ENCODE peak calls at places on chromosomes 6 and 20, in seven cellular contexts. One of them, this sample, is unnamed.

GRCh38 chr6:159134701-159135364 is 34.4 kb upstream of the FNDC1 start:
- DNase-seq in sigmoid colon: no peak
- DNase-seq in ovary: peak
- DNase-seq in psoas muscle: peak
- DNase-seq in IMR-90: peak
- DNase-seq in AG04450: no peak
- DNase-seq in kidney: no peak
- DNase-seq in this sample: no peak

GRCh38 chr6:89974776-89975175 is 80.5 kb downstream of the GJA10 start:
- DNase-seq in sigmoid colon: no peak
- DNase-seq in kidney: no peak
- DNase-seq in IMR-90: no peak
- DNase-seq in psoas muscle: no peak
- DNase-seq in AG04450: no peak
- DNase-seq in ovary: no peak
- DNase-seq in this sample: no peak

GRCh38 chr6:38460216-38460615 is 179.5 kb downstream of the BTBD9 start:
- DNase-seq in ovary: no peak
- DNase-seq in psoas muscle: no peak
- DNase-seq in AG04450: peak
- DNase-seq in kidney: no peak
- DNase-seq in IMR-90: peak
- DNase-seq in sigmoid colon: no peak
- DNase-seq in this sample: no peak

GRCh38 chr6:130696806-130697205 is 130.4 kb upstream of the SMLR1 start:
- DNase-seq in IMR-90: peak
- DNase-seq in sigmoid colon: no peak
- DNase-seq in AG04450: no peak
- DNase-seq in psoas muscle: no peak
- DNase-seq in ovary: no peak
- DNase-seq in kidney: no peak
- DNase-seq in this sample: no peak

GRCh38 chr20:44106615-44107014 is 80.4 kb downstream of the JPH2 start:
- DNase-seq in kidney: no peak
- DNase-seq in IMR-90: no peak
- DNase-seq in sigmoid colon: no peak
- DNase-seq in ovary: no peak
- DNase-seq in psoas muscle: no peak
- DNase-seq in AG04450: no peak
- DNase-seq in this sample: no peak

GRCh38 chr6:46490425-46491200 is 636 bp downstream of the RCAN2 start:
- DNase-seq in IMR-90: no peak
- DNase-seq in AG04450: no peak
- DNase-seq in sigmoid colon: peak
- DNase-seq in psoas muscle: peak
- DNase-seq in ovary: peak
- DNase-seq in kidney: peak
- DNase-seq in this sample: no peak

GRCh38 chr20:62805365-62805710 is 703 bp downstream of the OGFR start:
- DNase-seq in ovary: no peak
- DNase-seq in sigmoid colon: no peak
- DNase-seq in psoas muscle: no peak
- DNase-seq in kidney: no peak
- DNase-seq in IMR-90: no peak
- DNase-seq in AG04450: no peak
- DNase-seq in this sample: no peak

GRCh38 chr6:157457787-157458186 is 76.8 kb downstream of the ZDHHC14 start:
- DNase-seq in psoas muscle: no peak
- DNase-seq in sigmoid colon: no peak
- DNase-seq in kidney: no peak
- DNase-seq in ovary: no peak
- DNase-seq in AG04450: no peak
- DNase-seq in IMR-90: no peak
- DNase-seq in this sample: no peak

GRCh38 chr20:23419995-23420901 is 1.0 kb downstream of the NAPB start:
- DNase-seq in psoas muscle: peak
- DNase-seq in sigmoid colon: peak
- DNase-seq in ovary: peak
- DNase-seq in kidney: peak
- DNase-seq in IMR-90: peak
- DNase-seq in AG04450: peak
- DNase-seq in this sample: no peak

GRCh38 chr6:138844203-138844602 is 48.3 kb downstream of the ECT2L start:
- DNase-seq in psoas muscle: peak
- DNase-seq in AG04450: peak
- DNase-seq in kidney: no peak
- DNase-seq in ovary: peak
- DNase-seq in sigmoid colon: no peak
- DNase-seq in IMR-90: peak
- DNase-seq in this sample: no peak

GRCh38 chr6:113031591-113031990 is 684.5 kb downstream of the RFPL4B start:
- DNase-seq in kidney: no peak
- DNase-seq in ovary: no peak
- DNase-seq in IMR-90: no peak
- DNase-seq in AG04450: no peak
- DNase-seq in sigmoid colon: no peak
- DNase-seq in psoas muscle: no peak
- DNase-seq in this sample: no peak

GRCh38 chr6:3036861-3037469 is 31.3 kb upstream of the RIPK1 start:
- DNase-seq in AG04450: no peak
- DNase-seq in sigmoid colon: no peak
- DNase-seq in psoas muscle: no peak
- DNase-seq in kidney: no peak
- DNase-seq in ovary: no peak
- DNase-seq in IMR-90: no peak
- DNase-seq in this sample: no peak

GRCh38 chr20:4947817-4948559 is 53.3 kb downstream of the SLC23A2 start:
- DNase-seq in AG04450: no peak
- DNase-seq in IMR-90: no peak
- DNase-seq in kidney: no peak
- DNase-seq in ovary: no peak
- DNase-seq in psoas muscle: no peak
- DNase-seq in sigmoid colon: no peak
- DNase-seq in this sample: no peak

GRCh38 chr6:166330612-166331011 is 11.7 kb downstream of the SFT2D1 start:
- DNase-seq in IMR-90: peak
- DNase-seq in AG04450: no peak
- DNase-seq in sigmoid colon: no peak
- DNase-seq in psoas muscle: peak
- DNase-seq in kidney: no peak
- DNase-seq in ovary: peak
- DNase-seq in this sample: no peak

GRCh38 chr6:139763468-139764214 is 389.2 kb upstream of the CITED2 start:
- DNase-seq in IMR-90: peak
- DNase-seq in sigmoid colon: no peak
- DNase-seq in kidney: no peak
- DNase-seq in psoas muscle: no peak
- DNase-seq in AG04450: no peak
- DNase-seq in ovary: no peak
- DNase-seq in this sample: no peak

GRCh38 chr6:137316626-137317025 is 97.4 kb upstream of the IFNGR1 start:
- DNase-seq in IMR-90: no peak
- DNase-seq in kidney: no peak
- DNase-seq in psoas muscle: no peak
- DNase-seq in ovary: no peak
- DNase-seq in sigmoid colon: no peak
- DNase-seq in AG04450: no peak
- DNase-seq in this sample: no peak

GRCh38 chr6:82275686-82276085 is 28.1 kb upstream of the IBTK start:
- DNase-seq in IMR-90: no peak
- DNase-seq in kidney: no peak
- DNase-seq in ovary: no peak
- DNase-seq in sigmoid colon: no peak
- DNase-seq in AG04450: no peak
- DNase-seq in psoas muscle: no peak
- DNase-seq in this sample: no peak

GRCh38 chr6:21745543-21746337 is 152.2 kb downstream of the SOX4 start:
- DNase-seq in sigmoid colon: no peak
- DNase-seq in ovary: no peak
- DNase-seq in AG04450: no peak
- DNase-seq in IMR-90: no peak
- DNase-seq in kidney: no peak
- DNase-seq in psoas muscle: no peak
- DNase-seq in this sample: no peak

GRCh38 chr20:57882451-57883161 is 172.8 kb upstream of the PMEPA1 start:
- DNase-seq in IMR-90: no peak
- DNase-seq in sigmoid colon: peak
- DNase-seq in AG04450: no peak
- DNase-seq in kidney: no peak
- DNase-seq in psoas muscle: no peak
- DNase-seq in ovary: no peak
- DNase-seq in this sample: no peak

GRCh38 chr6:87483929-87484328 is 11.2 kb downstream of the SLC35A1 start:
- DNase-seq in psoas muscle: no peak
- DNase-seq in AG04450: no peak
- DNase-seq in ovary: no peak
- DNase-seq in IMR-90: peak
- DNase-seq in sigmoid colon: no peak
- DNase-seq in kidney: peak
- DNase-seq in this sample: no peak

GRCh38 chr6:124573953-124574352 is 388.3 kb upstream of the RNF217 start:
- DNase-seq in AG04450: no peak
- DNase-seq in psoas muscle: no peak
- DNase-seq in kidney: no peak
- DNase-seq in sigmoid colon: no peak
- DNase-seq in ovary: no peak
- DNase-seq in IMR-90: no peak
- DNase-seq in this sample: no peak

GRCh38 chr6:140921366-140922226 is 1211.1 kb upstream of the GJE1 start:
- DNase-seq in AG04450: peak
- DNase-seq in kidney: no peak
- DNase-seq in ovary: no peak
- DNase-seq in IMR-90: peak
- DNase-seq in psoas muscle: no peak
- DNase-seq in sigmoid colon: no peak
- DNase-seq in this sample: no peak

GRCh38 chr20:33670715-33671499 is 3.3 kb downstream of the NECAB3 start:
- DNase-seq in sigmoid colon: no peak
- DNase-seq in psoas muscle: no peak
- DNase-seq in kidney: no peak
- DNase-seq in ovary: no peak
- DNase-seq in AG04450: no peak
- DNase-seq in IMR-90: no peak
- DNase-seq in this sample: no peak

GRCh38 chr6:6648659-6649343 is 60.3 kb downstream of the LY86 start:
- DNase-seq in sigmoid colon: no peak
- DNase-seq in IMR-90: no peak
- DNase-seq in ovary: no peak
- DNase-seq in AG04450: no peak
- DNase-seq in psoas muscle: no peak
- DNase-seq in kidney: no peak
- DNase-seq in this sample: no peak
- H3K27ac ChIP-seq in sigmoid colon: no peak
- H3K27ac ChIP-seq in IMR-90: no peak
- H3K27ac ChIP-seq in ovary: no peak
- H3K27ac ChIP-seq in AG04450: no peak
- H3K27ac ChIP-seq in psoas muscle: no peak
- H3K27ac ChIP-seq in kidney: no peak
- H3K27ac ChIP-seq in this sample: no peak

GRCh38 chr20:48404598-48404997 is 423.2 kb downstream of the PREX1 start:
- DNase-seq in psoas muscle: no peak
- DNase-seq in ovary: no peak
- DNase-seq in kidney: no peak
- DNase-seq in AG04450: no peak
- DNase-seq in IMR-90: no peak
- DNase-seq in sigmoid colon: no peak
- DNase-seq in this sample: no peak
- TF ChIP-seq CTCF in psoas muscle: no peak
- TF ChIP-seq CTCF in ovary: no peak
- TF ChIP-seq CTCF in kidney: no peak
- TF ChIP-seq CTCF in AG04450: no peak
- TF ChIP-seq CTCF in IMR-90: no peak
- TF ChIP-seq CTCF in sigmoid colon: no peak
- TF ChIP-seq CTCF in this sample: no peak

GRCh38 chr6:1614767-1615650 is 5.3 kb downstream of the FOXC1 start:
- DNase-seq in kidney: peak
- DNase-seq in ovary: no peak
- DNase-seq in IMR-90: no peak
- DNase-seq in AG04450: no peak
- DNase-seq in sigmoid colon: no peak
- DNase-seq in psoas muscle: peak
- DNase-seq in this sample: no peak

GRCh38 chr6:1613631-1614447 is 4.1 kb downstream of the FOXC1 start:
- DNase-seq in AG04450: no peak
- DNase-seq in ovary: peak
- DNase-seq in sigmoid colon: no peak
- DNase-seq in kidney: peak
- DNase-seq in psoas muscle: peak
- DNase-seq in IMR-90: peak
- DNase-seq in this sample: no peak

GRCh38 chr6:1615651-1616420 is 6.1 kb downstream of the FOXC1 start:
- DNase-seq in ovary: no peak
- DNase-seq in kidney: peak
- DNase-seq in AG04450: no peak
- DNase-seq in IMR-90: no peak
- DNase-seq in sigmoid colon: no peak
- DNase-seq in psoas muscle: peak
- DNase-seq in this sample: no peak

GRCh38 chr6:1612902-1613301 is 3.2 kb downstream of the FOXC1 start:
- DNase-seq in kidney: no peak
- DNase-seq in psoas muscle: no peak
- DNase-seq in ovary: no peak
- DNase-seq in sigmoid colon: no peak
- DNase-seq in IMR-90: peak
- DNase-seq in AG04450: no peak
- DNase-seq in this sample: no peak

DNA sequence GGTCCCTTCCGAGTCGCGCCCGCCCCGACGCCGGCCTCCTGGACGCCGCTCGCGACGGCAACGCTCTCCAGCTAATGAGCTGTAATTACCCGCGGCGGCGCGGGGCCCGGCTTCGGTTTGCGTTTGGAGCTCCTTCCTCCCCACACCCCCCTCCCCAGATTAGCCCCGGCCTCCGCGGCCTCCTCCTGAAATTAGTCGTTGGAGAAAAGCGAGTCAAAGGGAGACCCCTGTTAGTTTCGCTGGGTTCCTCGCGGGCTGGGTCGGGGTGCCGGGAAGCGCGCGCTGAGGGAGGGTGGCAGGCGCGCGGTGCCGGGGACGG is 4.7 kb downstream of the FOXC1 start:
- DNase-seq in psoas muscle: no peak
- DNase-seq in IMR-90: no peak
- DNase-seq in AG04450: no peak
- DNase-seq in ovary: no peak
- DNase-seq in kidney: no peak
- DNase-seq in sigmoid colon: no peak
- DNase-seq in this sample: no peak
- H3K4me3 ChIP-seq in psoas muscle: peak
- H3K4me3 ChIP-seq in IMR-90: peak
- H3K4me3 ChIP-seq in AG04450: peak
- H3K4me3 ChIP-seq in ovary: no peak
- H3K4me3 ChIP-seq in kidney: no peak
- H3K4me3 ChIP-seq in sigmoid colon: no peak
- H3K4me3 ChIP-seq in this sample: peak

DNA sequence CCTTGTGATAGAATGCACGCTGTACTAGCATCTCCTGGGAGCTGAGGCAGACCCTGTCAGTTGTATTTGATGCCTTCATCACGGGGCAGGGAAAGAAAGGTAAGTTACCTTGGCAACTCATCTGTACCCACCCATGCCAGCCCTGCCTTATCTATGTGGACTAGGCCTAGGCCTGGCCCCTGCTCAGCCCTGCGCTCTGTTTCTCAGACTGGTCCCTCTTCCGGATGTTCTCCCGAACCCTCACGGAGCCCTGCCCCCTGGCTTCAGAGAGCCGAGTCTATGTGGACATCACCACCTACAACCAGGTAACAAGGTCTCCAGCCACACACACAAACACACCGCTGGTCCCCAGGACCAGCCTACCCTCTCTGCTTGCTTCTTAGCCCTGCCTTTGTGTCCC is 4.2 kb downstream of the PIGT start:
- DNase-seq in AG04450: no peak
- DNase-seq in IMR-90: no peak
- DNase-seq in sigmoid colon: no peak
- DNase-seq in kidney: no peak
- DNase-seq in ovary: no peak
- DNase-seq in psoas muscle: no peak
- DNase-seq in this sample: no peak
- H3K27ac ChIP-seq in AG04450: peak
- H3K27ac ChIP-seq in IMR-90: no peak
- H3K27ac ChIP-seq in sigmoid colon: peak
- H3K27ac ChIP-seq in kidney: no peak
- H3K27ac ChIP-seq in ovary: no peak
- H3K27ac ChIP-seq in psoas muscle: no peak
- H3K27ac ChIP-seq in this sample: peak

This sample was measured in coronary artery.